ENCODE peak calls at places on chromosomes 4 and X, in six cellular contexts. I, P, W, O, Y and M are unnamed samples.

GRCh38 chr4:87179751-87180150 is 40.7 kb downstream of the KLHL8 start:
- DNase-seq in I (no peak), P (no peak), W (no peak), O (no peak), Y (peak), M (no peak)

GRCh38 chr4:104486702-104487101 is 8.0 kb downstream of the CXXC4 start:
- DNase-seq in I (no peak), P (no peak), W (no peak), O (no peak), Y (no peak), M (no peak)

GRCh38 chr4:74682567-74683359 is 111.6 kb downstream of the BTC start:
- DNase-seq in I (no peak), P (peak), W (peak), O (no peak), Y (peak), M (no peak)

GRCh38 chr4:129278868-129279267 is 182.9 kb downstream of the C4orf33 start:
- DNase-seq in I (no peak), P (no peak), W (no peak), O (no peak), Y (no peak), M (no peak)

GRCh38 chrX:1322393-1322792 is 14.2 kb upstream of the IL3RA start:
- DNase-seq in I (no peak), P (no peak), W (no peak), O (no peak), Y (no peak), M (no peak)

GRCh38 chr4:152572417-152573086 is 36.7 kb upstream of the FBXW7 start:
- DNase-seq in I (no peak), P (no peak), W (no peak), O (no peak), Y (no peak), M (no peak)

GRCh38 chrX:38768079-38768478 is 33.2 kb upstream of the MID1IP1 start:
- DNase-seq in I (no peak), P (no peak), W (no peak), O (no peak), Y (peak), M (no peak)

GRCh38 chr4:178198691-178199090 is 756.5 kb upstream of the AGA start:
- DNase-seq in I (no peak), P (no peak), W (no peak), O (no peak), Y (peak), M (no peak)

GRCh38 chr4:67714248-67714583 is 13.3 kb upstream of the UBA6 start:
- DNase-seq in I (no peak), P (peak), W (no peak), O (no peak), Y (no peak), M (no peak)

GRCh38 chrX:20527458-20528099 is 260.9 kb upstream of the RPS6KA3 start:
- DNase-seq in I (no peak), P (peak), W (no peak), O (peak), Y (peak), M (no peak)
- TF ChIP-seq CTCF in I (peak), P (peak), W (no peak), O (peak), Y (peak), M (peak)

GRCh38 chrX:30713061-30713525 is 59.9 kb downstream of the GK start:
- DNase-seq in I (no peak), P (peak), W (peak), O (no peak), Y (peak), M (peak)
- TF ChIP-seq CTCF in I (peak), P (peak), W (no peak), O (peak), Y (peak), M (peak)

DNA sequence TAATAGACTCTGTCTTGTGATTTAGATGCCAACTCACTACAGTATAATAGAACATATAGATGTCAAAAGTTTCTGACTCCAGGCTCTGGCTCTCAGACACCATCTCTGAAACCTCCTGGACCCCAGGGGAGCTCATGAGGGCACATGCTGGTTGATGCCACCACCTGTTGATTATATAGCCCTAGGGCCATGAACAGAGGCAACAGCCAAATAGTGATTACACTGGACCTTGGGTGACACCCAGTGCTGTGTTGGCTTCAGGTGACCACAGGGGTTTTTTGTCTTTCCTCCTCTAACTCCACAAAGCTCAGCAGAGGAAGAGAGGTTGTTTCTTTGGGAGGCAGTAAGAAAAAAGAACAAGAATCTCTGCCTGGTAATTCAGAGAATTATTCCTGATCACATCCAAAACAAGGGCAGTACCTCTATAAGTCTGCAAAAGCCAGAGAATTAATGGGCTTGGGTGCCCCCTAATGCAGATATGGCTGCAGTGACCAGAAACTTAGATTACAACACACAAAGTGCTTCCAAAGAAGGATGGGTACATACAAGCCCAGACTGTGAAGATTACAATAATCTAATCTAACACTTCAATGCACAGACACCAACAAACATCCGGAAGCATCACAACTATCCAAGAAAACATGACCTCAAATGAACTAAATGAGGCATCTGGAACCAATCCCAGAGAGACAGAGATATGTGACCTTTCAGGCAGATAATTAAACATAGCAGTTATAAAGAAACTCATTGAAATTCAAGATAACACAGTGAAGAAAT is 1920.6 kb downstream of the ARAP2 start:
- DNase-seq in I (no peak), P (no peak), W (no peak), O (no peak), Y (peak), M (no peak)
- TF ChIP-seq CTCF in I (no peak), P (no peak), W (no peak), O (no peak), Y (peak), M (no peak)

GRCh38 chr4:185774815-185775684 is 36.9 kb downstream of the SORBS2 start:
- DNase-seq in I (no peak), P (peak), W (no peak), O (no peak), Y (peak), M (no peak)
- TF ChIP-seq CTCF in I (no peak), P (no peak), W (no peak), O (no peak), Y (peak), M (no peak)